ENCODE peak calls at places on chromosome 19, in seven cellular contexts. C is effector memory CD8-positive, alpha-beta T cell; K is heart left ventricle; B is colonic mucosa; S is amygdala; O is SJSA1; D is hypothalamus. W is an unnamed sample.

GRCh38 chr19:10769533-10770491 is 51.9 kb downstream of the DNM2 start:
- DNase-seq in C (no peak), K (peak), B (no peak), S (peak), O (peak), D (peak), W (no peak)

GRCh38 chr19:11324748-11325389 is 14.6 kb downstream of the RAB3D start:
- DNase-seq in C (no peak), K (no peak), B (no peak), S (no peak), O (no peak), D (no peak), W (no peak)

GRCh38 chr19:48135411-48135810 is 24.8 kb upstream of the PLA2G4C start:
- DNase-seq in C (no peak), K (no peak), B (peak), S (no peak), O (no peak), D (no peak), W (no peak)

GRCh38 chr19:36009220-36009619 is 607 bp upstream of the SYNE4 start:
- DNase-seq in C (no peak), K (peak), B (peak), S (peak), O (no peak), D (peak), W (peak)

GRCh38 chr19:41298327-41298964 is 11.5 kb upstream of the CCDC97 start:
- DNase-seq in C (peak), K (peak), B (peak), S (peak), O (peak), D (no peak), W (peak)

GRCh38 chr19:974564-975257 is 9.4 kb upstream of the WDR18 start:
- DNase-seq in C (no peak), K (no peak), B (no peak), S (no peak), O (no peak), D (no peak), W (no peak)

GRCh38 chr19:39941615-39942507 is 7.4 kb upstream of the FCGBP start:
- DNase-seq in C (peak), K (no peak), B (no peak), S (no peak), O (no peak), D (no peak), W (no peak)

GRCh38 chr19:47471733-47472457 is at the start of gene SLC8A2:
- DNase-seq in C (peak), K (peak), B (peak), S (peak), O (peak), D (peak), W (no peak)

GRCh38 chr19:17627921-17628320 is 60.2 kb downstream of the UNC13A start:
- DNase-seq in C (no peak), K (no peak), B (no peak), S (no peak), O (no peak), D (no peak), W (no peak)

GRCh38 chr19:48992571-48993174 is 436 bp downstream of the GYS1 start:
- DNase-seq in C (no peak), K (peak), B (peak), S (no peak), O (no peak), D (no peak), W (peak)

GRCh38 chr19:41307090-41307875 is 2.7 kb upstream of the CCDC97 start:
- DNase-seq in C (no peak), K (no peak), B (no peak), S (no peak), O (no peak), D (no peak), W (no peak)

GRCh38 chr19:11091343-11092153 is 2.3 kb downstream of the LDLR start:
- DNase-seq in C (peak), K (peak), B (peak), S (peak), O (peak), D (no peak), W (no peak)

GRCh38 chr19:49983645-49984229 is 22.8 kb upstream of the SIGLEC11 start:
- DNase-seq in C (peak), K (peak), B (peak), S (peak), O (peak), D (peak), W (peak)

GRCh38 chr19:8332976-8333770 is 9.9 kb downstream of the KANK3 start:
- DNase-seq in C (no peak), K (peak), B (no peak), S (no peak), O (no peak), D (no peak), W (no peak)

GRCh38 chr19:5903054-5903501 is 512 bp downstream of the NDUFA11 start:
- DNase-seq in C (no peak), K (no peak), B (no peak), S (no peak), O (peak), D (no peak), W (no peak)

GRCh38 chr19:16425019-16425418 is 46.8 kb downstream of the EPS15L1 start:
- DNase-seq in C (no peak), K (no peak), B (no peak), S (no peak), O (no peak), D (no peak), W (no peak)

GRCh38 chr19:35032356-35032865 is 2.1 kb downstream of the SCN1B start:
- DNase-seq in C (no peak), K (no peak), B (no peak), S (no peak), O (no peak), D (no peak), W (no peak)

GRCh38 chr19:6357995-6358394 is 3.3 kb upstream of the CLPP start:
- DNase-seq in C (no peak), K (no peak), B (no peak), S (no peak), O (no peak), D (no peak), W (no peak)

GRCh38 chr19:39052846-39053245 is 20.5 kb upstream of the FBXO27 start:
- DNase-seq in C (no peak), K (no peak), B (no peak), S (peak), O (no peak), D (no peak), W (no peak)

GRCh38 chr19:45213031-45213430 is 32.2 kb downstream of the EXOC3L2 start:
- DNase-seq in C (no peak), K (no peak), B (no peak), S (no peak), O (no peak), D (no peak), W (no peak)

GRCh38 chr19:8615813-8616596 is 5.5 kb upstream of the ADAMTS10 start:
- DNase-seq in C (peak), K (peak), B (peak), S (peak), O (peak), D (peak), W (peak)

GRCh38 chr19:15283141-15283885 is 49.0 kb downstream of the BRD4 start:
- DNase-seq in C (no peak), K (peak), B (no peak), S (no peak), O (no peak), D (no peak), W (no peak)

GRCh38 chr19:7492142-7493055 is 3.6 kb upstream of the PEX11G start:
- DNase-seq in C (no peak), K (no peak), B (no peak), S (no peak), O (peak), D (no peak), W (no peak)

GRCh38 chr19:33879818-33880575 is 83.3 kb downstream of the KCTD15 start:
- DNase-seq in C (no peak), K (peak), B (no peak), S (peak), O (no peak), D (no peak), W (no peak)

GRCh38 chr19:2607712-2608601 is 94.5 kb downstream of the GNG7 start:
- DNase-seq in C (peak), K (no peak), B (no peak), S (no peak), O (no peak), D (no peak), W (peak)

GRCh38 chr19:48616041-48616436 is 1.2 kb upstream of the FAM83E start:
- DNase-seq in C (no peak), K (no peak), B (peak), S (no peak), O (no peak), D (no peak), W (no peak)

GRCh38 chr19:6062274-6062673 is 48.0 kb downstream of the RFX2 start:
- DNase-seq in C (peak), K (peak), B (peak), S (no peak), O (no peak), D (no peak), W (peak)

GRCh38 chr19:13965377-13965896 is 13.1 kb downstream of the DCAF15 start:
- DNase-seq in C (no peak), K (no peak), B (no peak), S (no peak), O (no peak), D (no peak), W (no peak)

GRCh38 chr19:343941-344624 is 513 bp downstream of the MIER2 start:
- DNase-seq in C (no peak), K (no peak), B (no peak), S (no peak), O (peak), D (no peak), W (peak)

GRCh38 chr19:13935765-13936486 is 2.3 kb downstream of the PODNL1 start:
- DNase-seq in C (no peak), K (no peak), B (no peak), S (no peak), O (no peak), D (no peak), W (no peak)

GRCh38 chr19:8213827-8214672 is 4.9 kb downstream of the CERS4 start:
- DNase-seq in C (no peak), K (no peak), B (no peak), S (no peak), O (no peak), D (no peak), W (no peak)

GRCh38 chr19:46487178-46487801 is 8.4 kb downstream of the PNMA8B start:
- DNase-seq in C (no peak), K (no peak), B (no peak), S (no peak), O (no peak), D (no peak), W (no peak)

GRCh38 chr19:55670280-55671053 is 4.6 kb upstream of the EPN1 start:
- DNase-seq in C (no peak), K (no peak), B (no peak), S (no peak), O (peak), D (peak), W (no peak)

GRCh38 chr19:12195501-12195860 is 32.6 kb downstream of the ZNF136 start:
- DNase-seq in C (no peak), K (no peak), B (no peak), S (no peak), O (no peak), D (no peak), W (no peak)

GRCh38 chr19:16887353-16888265 is 1.2 kb upstream of the F2RL3 start:
- DNase-seq in C (no peak), K (no peak), B (no peak), S (no peak), O (no peak), D (no peak), W (no peak)

GRCh38 chr19:3932931-3933810 is at the start of gene NMRK2:
- DNase-seq in C (no peak), K (peak), B (no peak), S (no peak), O (no peak), D (no peak), W (no peak)

GRCh38 chr19:10871711-10872550 is 578 bp downstream of the CARM1 start:
- DNase-seq in C (peak), K (peak), B (peak), S (peak), O (no peak), D (peak), W (peak)

GRCh38 chr19:58563823-58564222 is 5.4 kb upstream of the UBE2M start:
- DNase-seq in C (no peak), K (no peak), B (no peak), S (no peak), O (no peak), D (no peak), W (peak)

GRCh38 chr19:31538879-31539278 is 189.6 kb upstream of the TSHZ3 start:
- DNase-seq in C (no peak), K (no peak), B (no peak), S (no peak), O (no peak), D (no peak), W (no peak)

GRCh38 chr19:703329-703650 is 5.4 kb upstream of the PALM start:
- DNase-seq in C (no peak), K (no peak), B (no peak), S (no peak), O (no peak), D (no peak), W (no peak)

W was measured in sciatic nerve.